ENCODE peak calls at places on chromosomes 16 and 17, in six cellular contexts. O is A549, F is endothelial cell of umbilical vein, H is GM12878, Q is K562, W is HepG2. L is an unnamed sample.

GRCh38 chr17:39283896-39284295 is 58.2 kb upstream of the STAC2 start:
- DNase-seq in O (no peak), F (no peak), H (no peak), Q (no peak), W (no peak), L (no peak)

GRCh38 chr17:31696184-31696602 is 162.9 kb downstream of the COPRS start:
- DNase-seq in O (no peak), F (no peak), H (no peak), Q (no peak), W (peak), L (no peak)

GRCh38 chr16:9081843-9082242 is 9.6 kb upstream of the HAPSTR1 start:
- DNase-seq in O (no peak), F (no peak), H (no peak), Q (no peak), W (no peak), L (no peak)

GRCh38 chr17:57567278-57567677 is 177.8 kb downstream of the CCDC182 start:
- DNase-seq in O (no peak), F (no peak), H (no peak), Q (no peak), W (no peak), L (no peak)

GRCh38 chr17:64599187-64599676 is 62.9 kb downstream of the SMURF2 start:
- DNase-seq in O (no peak), F (no peak), H (no peak), Q (peak), W (no peak), L (peak)

GRCh38 chr17:47895254-47895855 is 681 bp upstream of the SP2 start:
- DNase-seq in O (peak), F (no peak), H (no peak), Q (no peak), W (no peak), L (peak)

GRCh38 chr16:13335894-13336293 is 434.5 kb downstream of the SHISA9 start:
- DNase-seq in O (no peak), F (no peak), H (no peak), Q (no peak), W (no peak), L (no peak)

GRCh38 chr16:49019081-49019633 is 262.5 kb downstream of the CBLN1 start:
- DNase-seq in O (no peak), F (no peak), H (no peak), Q (no peak), W (no peak), L (no peak)

GRCh38 chr16:70611785-70612303 is 34.5 kb upstream of the IL34 start:
- DNase-seq in O (no peak), F (no peak), H (no peak), Q (peak), W (no peak), L (no peak)

GRCh38 chr16:55759983-55760664 is 72.8 kb downstream of the CES1 start:
- DNase-seq in O (no peak), F (no peak), H (no peak), Q (no peak), W (peak), L (no peak)

GRCh38 chr17:68317458-68317857 is 26.2 kb downstream of the ARSG start:
- DNase-seq in O (no peak), F (no peak), H (no peak), Q (no peak), W (no peak), L (no peak)

GRCh38 chr16:12437761-12438440 is 365.8 kb downstream of the CPPED1 start:
- DNase-seq in O (no peak), F (no peak), H (no peak), Q (no peak), W (no peak), L (no peak)

GRCh38 chr17:4204190-4204589 is 59.6 kb downstream of the ANKFY1 start:
- DNase-seq in O (no peak), F (no peak), H (no peak), Q (no peak), W (no peak), L (no peak)

GRCh38 chr17:10812674-10813073 is 8.8 kb upstream of the TMEM238L start:
- DNase-seq in O (no peak), F (no peak), H (no peak), Q (no peak), W (no peak), L (no peak)

GRCh38 chr17:50686494-50687199 is 21.1 kb downstream of the ANKRD40 start:
- DNase-seq in O (peak), F (peak), H (no peak), Q (no peak), W (peak), L (no peak)

GRCh38 chr16:67535201-67535600 is 6.6 kb downstream of the RIPOR1 start:
- DNase-seq in O (no peak), F (no peak), H (no peak), Q (no peak), W (no peak), L (no peak)

GRCh38 chr16:22762486-22762885 is 51.5 kb upstream of the HS3ST2 start:
- DNase-seq in O (no peak), F (no peak), H (no peak), Q (no peak), W (no peak), L (no peak)

GRCh38 chr16:77437859-77438258 is 3.0 kb upstream of the ADAMTS18 start:
- DNase-seq in O (no peak), F (peak), H (no peak), Q (no peak), W (no peak), L (peak)

GRCh38 chr16:17304814-17305169 is 166.0 kb downstream of the XYLT1 start:
- DNase-seq in O (no peak), F (no peak), H (no peak), Q (no peak), W (no peak), L (no peak)

GRCh38 chr17:79671387-79671752 is 59.4 kb upstream of the ENPP7 start:
- DNase-seq in O (no peak), F (no peak), H (no peak), Q (no peak), W (no peak), L (no peak)

GRCh38 chr16:75377971-75378386 is 55.3 kb downstream of the CFDP1 start:
- DNase-seq in O (peak), F (peak), H (no peak), Q (no peak), W (no peak), L (peak)

GRCh38 chr16:61500851-61501250 is 535.4 kb downstream of the CDH8 start:
- DNase-seq in O (no peak), F (no peak), H (no peak), Q (no peak), W (no peak), L (no peak)

GRCh38 chr16:23132921-23133532 is 16.2 kb downstream of the USP31 start:
- DNase-seq in O (no peak), F (peak), H (no peak), Q (no peak), W (no peak), L (no peak)

GRCh38 chr17:21194688-21195087 is 19.3 kb downstream of the TMEM11 start:
- DNase-seq in O (no peak), F (no peak), H (no peak), Q (no peak), W (no peak), L (no peak)

GRCh38 chr17:13297198-13297597 is 279.4 kb upstream of the ELAC2 start:
- DNase-seq in O (no peak), F (no peak), H (no peak), Q (no peak), W (peak), L (no peak)

GRCh38 chr16:1610841-1611653 is 825 bp downstream of the IFT140 start:
- DNase-seq in O (no peak), F (no peak), H (no peak), Q (no peak), W (no peak), L (peak)

GRCh38 chr17:4033751-4034251 is 69.6 kb upstream of the ATP2A3 start:
- DNase-seq in O (no peak), F (no peak), H (no peak), Q (no peak), W (peak), L (no peak)

GRCh38 chr17:17213775-17214174 is 7.6 kb upstream of the PLD6 start:
- DNase-seq in O (no peak), F (no peak), H (no peak), Q (no peak), W (no peak), L (no peak)

GRCh38 chr17:17216236-17216635 is 10.1 kb upstream of the PLD6 start:
- DNase-seq in O (no peak), F (no peak), H (no peak), Q (no peak), W (no peak), L (no peak)

GRCh38 chr17:17214646-17215436 is 8.7 kb upstream of the PLD6 start:
- DNase-seq in O (no peak), F (no peak), H (no peak), Q (no peak), W (no peak), L (no peak)

GRCh38 chr17:17215575-17215974 is 9.4 kb upstream of the PLD6 start:
- DNase-seq in O (no peak), F (no peak), H (no peak), Q (no peak), W (no peak), L (no peak)

DNA sequence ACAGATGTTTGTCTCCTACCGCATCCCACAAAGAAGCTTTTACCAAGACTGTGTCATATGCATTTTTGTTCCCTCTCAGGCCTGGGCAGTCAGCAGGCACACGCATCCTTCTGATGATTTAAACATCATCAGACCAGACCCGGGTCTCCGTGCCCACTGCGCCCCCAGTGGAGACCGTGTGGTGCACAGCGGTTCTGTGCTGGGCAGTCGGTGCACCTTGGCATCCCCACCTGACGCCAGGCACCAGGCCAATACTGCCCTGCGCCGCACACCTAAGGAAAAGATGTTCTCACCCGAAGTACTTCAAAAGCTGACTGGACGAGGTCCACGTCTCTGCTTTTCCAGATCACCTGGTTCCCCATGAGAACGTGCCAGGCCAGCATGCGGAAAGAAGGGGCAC is 10.6 kb upstream of the PLD6 start:
- DNase-seq in O (peak), F (no peak), H (no peak), Q (no peak), W (no peak), L (no peak)
- TF ChIP-seq CTCF in O (peak), F (no peak), H (no peak), Q (no peak), W (no peak), L (no peak)

DNA sequence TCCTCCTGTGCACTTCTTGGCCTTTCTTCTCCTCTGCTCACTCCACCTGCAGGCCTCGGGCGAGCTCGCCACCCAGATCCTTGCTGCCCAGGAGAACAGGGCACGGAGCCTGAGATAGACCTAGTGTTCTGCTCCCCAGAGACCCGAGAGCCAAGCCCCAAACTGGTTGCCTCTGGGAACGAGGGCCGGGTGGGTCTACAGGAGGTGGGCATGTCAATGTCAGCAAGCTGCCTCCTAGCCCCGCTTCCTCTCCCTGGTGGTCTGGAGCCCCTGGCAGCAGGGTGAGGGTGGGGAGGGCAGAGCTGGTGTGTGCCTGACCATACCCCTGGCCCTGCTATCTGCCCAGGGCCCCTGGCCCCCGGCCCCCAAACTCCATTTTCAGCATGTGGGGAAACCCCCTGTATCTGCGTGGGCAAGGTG is 841 bp upstream of the NDRG4 start:
- DNase-seq in O (no peak), F (no peak), H (no peak), Q (no peak), W (no peak), L (no peak)
- TF ChIP-seq MYC in O (no peak), F (no peak), H (no peak), Q (no peak), W (no peak), L (no peak)

DNA sequence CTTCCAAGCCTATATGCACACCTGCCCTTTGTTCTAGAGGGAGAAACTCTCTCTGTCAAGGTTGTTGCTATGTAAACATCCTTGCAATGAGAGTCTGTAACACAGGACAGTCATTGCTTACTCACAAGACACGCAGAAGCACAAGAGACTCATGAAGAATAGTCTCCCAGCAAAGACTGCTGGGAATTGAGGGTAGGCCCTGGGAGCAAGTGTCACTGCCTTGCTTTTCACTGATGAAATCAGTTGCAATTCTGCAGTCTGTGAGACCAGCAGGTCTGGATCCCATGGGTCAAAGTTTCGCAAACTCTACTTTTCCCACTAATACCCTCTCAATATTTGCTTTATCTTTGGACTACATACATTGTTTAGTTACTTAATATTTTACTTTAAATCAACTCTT is 177.4 kb downstream of the FTO start:
- DNase-seq in O (peak), F (no peak), H (no peak), Q (no peak), W (peak), L (no peak)
- TF ChIP-seq MAX in O (no peak), F (no peak), H (no peak), Q (no peak), W (peak), L (no peak)

GRCh38 chr17:72479113-72479512 is 358.3 kb downstream of the SOX9 start:
- DNase-seq in O (no peak), F (no peak), H (no peak), Q (no peak), W (peak), L (no peak)
- TF ChIP-seq CTCF in O (peak), F (no peak), H (peak), Q (no peak), W (peak), L (no peak)

DNA sequence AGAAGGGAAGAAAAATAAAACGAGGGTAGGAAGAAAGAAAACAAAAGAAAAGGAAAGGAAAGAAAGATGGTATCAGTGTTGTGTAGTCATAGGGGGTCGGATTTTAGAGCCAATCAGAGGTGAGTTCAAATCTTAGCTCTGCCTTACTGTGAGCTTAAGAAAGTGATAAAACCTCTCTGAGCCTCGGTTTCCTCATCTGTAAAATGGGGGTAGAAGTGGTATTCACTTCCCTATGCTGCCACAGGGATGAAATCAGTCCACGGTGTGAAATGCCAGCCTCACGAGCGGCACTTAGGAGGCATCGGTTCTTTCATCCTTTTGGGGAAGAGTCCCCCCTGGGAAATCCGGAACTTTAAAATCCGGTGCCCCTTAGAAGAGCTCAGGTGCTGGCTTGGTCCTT is 6.1 kb downstream of the KCNG4 start:
- DNase-seq in O (no peak), F (no peak), H (no peak), Q (no peak), W (no peak), L (no peak)
- TF ChIP-seq MYC in O (no peak), F (no peak), H (no peak), Q (no peak), W (no peak), L (no peak)

GRCh38 chr16:27721548-27722265 is 171.8 kb downstream of the KATNIP start:
- DNase-seq in O (no peak), F (no peak), H (no peak), Q (no peak), W (peak), L (peak)

GRCh38 chr16:27717726-27718125 is 167.8 kb downstream of the KATNIP start:
- DNase-seq in O (no peak), F (no peak), H (no peak), Q (no peak), W (no peak), L (no peak)

GRCh38 chr16:27720731-27721547 is 171.0 kb downstream of the KATNIP start:
- DNase-seq in O (no peak), F (no peak), H (no peak), Q (no peak), W (no peak), L (no peak)

GRCh38 chr16:27718136-27718766 is 168.3 kb downstream of the KATNIP start:
- DNase-seq in O (no peak), F (no peak), H (no peak), Q (no peak), W (peak), L (no peak)

DNA sequence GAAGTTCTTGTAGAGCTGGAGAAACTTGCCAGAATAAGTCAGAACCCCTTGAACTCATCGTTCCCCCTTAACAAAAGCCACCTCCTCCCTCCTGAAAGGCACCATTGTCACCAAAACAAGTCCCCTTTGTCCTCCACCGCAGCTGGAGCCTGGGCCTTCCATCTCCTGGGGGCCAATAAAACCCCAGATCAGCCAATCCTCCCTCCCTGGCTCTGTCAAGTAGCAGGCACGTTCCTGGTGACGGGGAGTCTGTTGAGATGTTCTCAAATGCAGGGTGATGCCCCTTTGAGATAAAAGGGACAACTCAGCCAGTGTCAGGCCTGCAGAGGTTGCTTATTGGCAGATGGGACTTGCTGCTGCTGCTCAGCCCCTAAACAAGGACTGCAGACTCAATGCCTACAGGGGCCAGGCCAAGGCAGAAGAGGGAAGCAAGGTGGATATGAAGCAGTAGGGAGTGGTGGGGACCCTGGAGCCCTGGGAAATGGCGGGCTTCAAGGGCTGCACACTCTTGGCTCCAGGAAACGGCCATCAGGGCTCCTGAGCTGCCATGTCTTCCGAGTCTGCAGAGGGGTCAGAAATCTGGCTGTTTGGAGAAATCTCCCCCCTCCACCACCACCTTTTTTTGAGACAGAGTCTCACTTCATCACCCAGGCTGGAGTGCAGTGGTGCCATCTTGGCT is 169.0 kb downstream of the KATNIP start:
- DNase-seq in O (no peak), F (no peak), H (no peak), Q (no peak), W (peak), L (no peak)
- TF ChIP-seq MAX in O (no peak), F (no peak), H (no peak), Q (no peak), W (no peak), L (no peak)

GRCh38 chr17:74744714-74745547 is 3.5 kb upstream of the NHERF1 start:
- DNase-seq in O (peak), F (peak), H (no peak), Q (peak), W (peak), L (peak)

GRCh38 chr17:74746922-74747321 is 1.5 kb upstream of the NHERF1 start:
- DNase-seq in O (no peak), F (no peak), H (no peak), Q (peak), W (no peak), L (peak)

GRCh38 chr17:74745548-74746177 is 2.8 kb upstream of the NHERF1 start:
- DNase-seq in O (no peak), F (no peak), H (no peak), Q (no peak), W (no peak), L (no peak)

GRCh38 chr17:74748279-74748528 is 224 bp upstream of the NHERF1 start:
- DNase-seq in O (peak), F (peak), H (no peak), Q (no peak), W (no peak), L (no peak)

DNA sequence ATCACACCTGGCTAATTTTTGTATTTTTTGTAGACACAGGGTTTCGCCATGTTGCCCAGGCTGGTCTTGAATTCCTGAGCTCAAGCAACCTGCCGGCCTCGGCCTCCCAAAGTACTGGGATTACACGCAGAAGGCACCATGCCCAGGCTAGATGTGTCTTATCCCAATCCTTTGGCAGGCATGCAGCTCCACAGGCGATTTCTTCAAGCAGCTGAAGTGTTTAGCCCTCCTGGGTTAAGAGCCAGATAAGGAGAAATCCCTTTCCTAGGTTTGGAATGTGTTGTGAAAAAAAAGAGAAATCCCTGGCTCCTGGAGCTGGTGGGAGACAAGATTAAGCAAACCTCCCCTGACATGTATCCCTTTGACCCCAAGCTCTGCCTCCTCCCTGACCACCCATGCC is 2.1 kb upstream of the NHERF1 start:
- DNase-seq in O (no peak), F (no peak), H (no peak), Q (no peak), W (no peak), L (no peak)
- TF ChIP-seq CTCF in O (no peak), F (no peak), H (no peak), Q (no peak), W (no peak), L (no peak)

DNA sequence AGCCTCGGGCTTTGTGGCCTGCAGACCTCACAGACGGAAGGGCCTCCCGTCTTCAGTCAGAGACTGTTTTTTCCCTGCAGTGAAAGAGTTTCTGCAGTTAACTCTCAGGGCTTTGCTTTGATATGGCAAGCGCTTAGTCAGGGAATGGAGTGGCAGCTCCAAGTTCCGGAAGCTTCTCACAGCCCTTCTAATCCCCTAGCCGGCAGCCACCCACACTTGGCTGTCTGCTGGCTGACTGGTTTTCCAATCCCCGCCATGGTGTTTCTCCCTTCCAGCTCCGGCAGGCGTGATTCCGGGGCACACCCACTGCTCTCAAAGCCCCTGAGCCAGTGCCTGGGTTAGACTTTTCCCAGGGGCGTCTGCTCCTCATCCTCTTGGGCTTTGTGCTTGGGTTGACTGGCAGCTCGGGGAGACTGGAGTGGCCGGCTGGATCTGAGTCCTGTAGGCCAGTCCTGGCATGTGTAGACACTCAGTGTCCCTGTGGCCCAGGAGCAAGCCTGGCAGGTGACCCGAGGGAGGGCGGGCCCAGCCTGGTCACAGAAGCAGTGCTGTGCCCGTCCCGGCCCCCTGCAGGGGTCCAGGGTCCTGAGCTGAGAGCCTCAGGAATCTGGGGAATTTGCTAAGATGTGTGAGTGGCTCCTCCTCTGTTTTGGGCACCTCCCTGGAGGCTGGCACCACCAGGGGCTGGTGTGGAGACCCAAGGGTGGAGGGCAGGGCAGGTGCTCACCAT is 30.0 kb downstream of the BAIAP2 start:
- DNase-seq in O (no peak), F (no peak), H (no peak), Q (no peak), W (no peak), L (no peak)
- TF ChIP-seq MYC in O (no peak), F (no peak), H (no peak), Q (no peak), W (no peak), L (no peak)